ENCODE peak calls at places on chromosome 6, in ten cellular contexts. D is RWPE1; A is uterus; S is ecto neural progenitor cell; M is head of caudate nucleus; B is CD4-positive, CD25-positive, alpha-beta regulatory T cell; O is iPS-NIHi11; C is breast epithelium; G is KBM-7; Y is activated T-cell treated with anti-CD3 and anti-CD28 coated beads for 1 hour. N is an unnamed sample.

GRCh38 chr6:47097092-47097945 is 55.2 kb upstream of the ADGRF1 start:
- DNase-seq in D (peak; percentile 77), M (peak; percentile 81), A (peak; percentile 64), B (no peak), S (peak; percentile 57), G (peak; percentile 80), O (peak; percentile 71), Y (no peak), C (no peak), N (peak; percentile 81)

GRCh38 chr6:97440590-97441176 is 157.7 kb upstream of the MMS22L start:
- DNase-seq in A (no peak), O (peak; percentile 38), C (no peak), G (peak; percentile 22), Y (no peak), M (peak; percentile 83), B (no peak), S (peak; percentile 55), D (no peak), N (peak; percentile 17)

GRCh38 chr6:37987008-37987407 is 167.5 kb downstream of the ZFAND3 start:
- DNase-seq in C (no peak), O (no peak), M (no peak), B (no peak), Y (no peak), G (no peak), A (no peak), D (no peak), S (no peak), N (peak; percentile 12)

GRCh38 chr6:157539421-157539822 is 158.4 kb downstream of the ZDHHC14 start:
- DNase-seq in B (no peak), S (no peak), D (no peak), M (no peak), O (no peak), C (no peak), G (no peak), Y (no peak), A (no peak), N (no peak)

GRCh38 chr6:56370591-56371198 is 123.3 kb upstream of the COL21A1 start:
- DNase-seq in C (no peak), B (no peak), M (peak; percentile 30), D (peak; percentile 75), G (peak; percentile 78), Y (no peak), A (peak; percentile 89), S (no peak), O (no peak), N (peak; percentile 92)

GRCh38 chr6:14091329-14091978 is 26.1 kb upstream of the CD83 start:
- DNase-seq in Y (no peak), B (no peak), A (no peak), C (no peak), G (no peak), S (no peak), O (no peak), D (no peak), M (no peak), N (no peak)

GRCh38 chr6:28943557-28944411 is 20.0 kb upstream of the TRIM27 start:
- DNase-seq in D (peak; percentile 40), O (peak; percentile 60), B (no peak), S (peak; percentile 92), A (peak; percentile 62), Y (peak; percentile 44), M (peak; percentile 91), G (peak; percentile 91), C (peak; percentile 76), N (peak; percentile 66)

GRCh38 chr6:30325873-30326445 is 768 bp upstream of the TRIM39 start:
- DNase-seq in S (no peak), D (no peak), C (no peak), Y (peak; percentile 33), B (peak; percentile 76), O (peak; percentile 77), M (no peak), G (peak; percentile 87), A (peak; percentile 32), N (peak; percentile 71)

GRCh38 chr6:169312658-169313346 is 59.2 kb upstream of the THBS2 start:
- DNase-seq in D (no peak), Y (no peak), C (no peak), M (no peak), O (no peak), B (no peak), G (peak; percentile 17), S (no peak), A (no peak), N (no peak)

GRCh38 chr6:110355727-110356126 is 2.4 kb downstream of the METTL24 start:
- DNase-seq in S (no peak), M (peak; percentile 49), C (no peak), O (no peak), Y (no peak), B (no peak), D (no peak), G (no peak), A (no peak), N (no peak)

GRCh38 chr6:75291331-75291730 is 6.7 kb upstream of the TMEM30A start:
- DNase-seq in Y (no peak), O (no peak), C (no peak), D (no peak), B (no peak), A (no peak), S (no peak), M (no peak), G (no peak), N (no peak)

GRCh38 chr6:19736066-19736465 is 101.1 kb upstream of the ID4 start:
- DNase-seq in Y (no peak), G (no peak), M (no peak), C (no peak), D (no peak), S (no peak), A (no peak), O (no peak), B (no peak), N (no peak)

GRCh38 chr6:109894181-109894580 is 83.9 kb upstream of the GPR6 start:
- DNase-seq in Y (no peak), O (no peak), B (no peak), M (no peak), D (no peak), S (no peak), A (no peak), G (peak; percentile 70), C (no peak), N (no peak)

GRCh38 chr6:166950443-166950821 is 5.9 kb downstream of the RNASET2 start:
- DNase-seq in A (no peak), C (no peak), M (no peak), O (no peak), Y (no peak), D (no peak), S (no peak), G (no peak), B (no peak), N (no peak)